ENCODE peak calls at places on chromosome 12, in four cellular contexts. D is RWPE2, N is dorsolateral prefrontal cortex, Z is right atrium auricular region. R is an unnamed sample.

GRCh38 chr12:19196959-19197630 is 67.6 kb downstream of the PLEKHA5 start:
- DNase-seq in Z (no peak), N (no peak), D (no peak), R (no peak)

GRCh38 chr12:91643763-91644162 is 461.1 kb upstream of the DCN start:
- DNase-seq in N (no peak), Z (no peak), D (no peak), R (no peak)

GRCh38 chr12:115700896-115701465 is 576.5 kb downstream of the MED13L start:
- DNase-seq in N (no peak), D (no peak), Z (no peak), R (no peak)

GRCh38 chr12:110718222-110718908 is 24.3 kb downstream of the PPP1CC start:
- DNase-seq in Z (no peak), N (no peak), D (no peak), R (no peak)

GRCh38 chr12:121872546-121873223 is 14.0 kb upstream of the HPD start:
- DNase-seq in Z (peak; percentile 65), D (no peak), N (peak; percentile 87), R (no peak)

GRCh38 chr12:79407671-79408622 is 282.8 kb downstream of the PAWR start:
- DNase-seq in Z (no peak), N (no peak), D (peak; percentile 57), R (no peak)

GRCh38 chr12:38151991-38152700 is 164.4 kb upstream of the ALG10B start:
- DNase-seq in Z (peak; percentile 47), N (no peak), D (no peak), R (no peak)

GRCh38 chr12:111064154-111064553 is 143.8 kb upstream of the MYL2 start:
- DNase-seq in Z (no peak), D (no peak), N (no peak), R (no peak)

GRCh38 chr12:104219361-104219892 is 3.8 kb downstream of the TXNRD1 start:
- DNase-seq in Z (no peak), D (no peak), N (no peak), R (no peak)

GRCh38 chr12:19530631-19531020 is 91.3 kb downstream of the AEBP2 start:
- DNase-seq in N (no peak), Z (no peak), D (no peak), R (no peak)

GRCh38 chr12:111557271-111558106 is 41.6 kb downstream of the ATXN2 start:
- DNase-seq in D (no peak), Z (no peak), N (no peak), R (no peak)

GRCh38 chr12:51395283-51396230 is 4.4 kb upstream of the GALNT6 start:
- DNase-seq in D (no peak), Z (no peak), N (no peak), R (peak; percentile 28)

GRCh38 chr12:110234197-110235154 is 46.6 kb upstream of the ATP2A2 start:
- DNase-seq in D (no peak), Z (no peak), N (no peak), R (no peak)

GRCh38 chr12:12008232-12008850 is 62.4 kb upstream of the BCL2L14 start:
- DNase-seq in D (no peak), N (no peak), Z (no peak), R (no peak)

GRCh38 chr12:49260165-49260564 is 4.7 kb upstream of the TUBA1C start:
- DNase-seq in D (no peak), N (no peak), Z (no peak), R (no peak)

GRCh38 chr12:88628856-88629509 is 48.7 kb upstream of the KITLG start:
- DNase-seq in Z (no peak), N (no peak), D (no peak), R (no peak)

GRCh38 chr12:95440401-95440800 is 33.6 kb upstream of the METAP2 start:
- DNase-seq in Z (no peak), D (no peak), N (no peak), R (no peak)

GRCh38 chr12:57319678-57320469 is 68.9 kb upstream of the STAC3 start:
- DNase-seq in D (no peak), N (no peak), Z (no peak), R (no peak)

GRCh38 chr12:55068416-55069010 is 48.7 kb downstream of the NEUROD4 start:
- DNase-seq in Z (no peak), N (no peak), D (no peak), R (no peak)

GRCh38 chr12:6961695-6962284 is 8.7 kb downstream of the PHB2 start:
- DNase-seq in N (no peak), D (peak; percentile 78), Z (peak; percentile 86), R (no peak)

GRCh38 chr12:97951239-97951638 is 488.6 kb downstream of the RMST start:
- DNase-seq in D (no peak), N (no peak), Z (no peak), R (no peak)

GRCh38 chr12:39503445-39503844 is 60.5 kb upstream of the KIF21A start:
- DNase-seq in Z (no peak), N (no peak), D (no peak), R (no peak)

DNA sequence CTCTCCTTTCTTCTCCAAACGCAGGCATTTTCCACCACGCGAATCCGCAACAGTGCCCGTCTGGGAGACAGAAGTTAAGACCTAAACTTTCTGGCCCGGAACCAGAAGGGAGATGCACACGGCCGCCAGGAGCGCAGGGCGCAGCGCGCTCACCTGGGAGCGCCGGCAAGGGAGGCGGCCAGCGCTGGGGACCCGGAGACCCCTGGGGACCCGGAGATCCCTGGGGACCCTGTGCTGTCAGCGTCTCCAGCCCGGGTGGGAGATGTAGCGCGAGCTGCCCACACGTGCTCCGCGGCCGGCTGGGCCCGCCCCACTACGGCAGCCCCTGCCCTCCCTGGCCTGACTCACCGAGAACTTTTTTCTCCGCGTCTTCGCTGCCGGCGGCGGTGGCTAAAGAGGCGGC is 620 bp downstream of the YBX3 start:
- DNase-seq in D (peak; percentile 32), Z (peak; percentile 63), N (no peak), R (peak; percentile 47)
- TF ChIP-seq CTCF in D (no peak), Z (no peak), N (no peak), R (no peak)

DNA sequence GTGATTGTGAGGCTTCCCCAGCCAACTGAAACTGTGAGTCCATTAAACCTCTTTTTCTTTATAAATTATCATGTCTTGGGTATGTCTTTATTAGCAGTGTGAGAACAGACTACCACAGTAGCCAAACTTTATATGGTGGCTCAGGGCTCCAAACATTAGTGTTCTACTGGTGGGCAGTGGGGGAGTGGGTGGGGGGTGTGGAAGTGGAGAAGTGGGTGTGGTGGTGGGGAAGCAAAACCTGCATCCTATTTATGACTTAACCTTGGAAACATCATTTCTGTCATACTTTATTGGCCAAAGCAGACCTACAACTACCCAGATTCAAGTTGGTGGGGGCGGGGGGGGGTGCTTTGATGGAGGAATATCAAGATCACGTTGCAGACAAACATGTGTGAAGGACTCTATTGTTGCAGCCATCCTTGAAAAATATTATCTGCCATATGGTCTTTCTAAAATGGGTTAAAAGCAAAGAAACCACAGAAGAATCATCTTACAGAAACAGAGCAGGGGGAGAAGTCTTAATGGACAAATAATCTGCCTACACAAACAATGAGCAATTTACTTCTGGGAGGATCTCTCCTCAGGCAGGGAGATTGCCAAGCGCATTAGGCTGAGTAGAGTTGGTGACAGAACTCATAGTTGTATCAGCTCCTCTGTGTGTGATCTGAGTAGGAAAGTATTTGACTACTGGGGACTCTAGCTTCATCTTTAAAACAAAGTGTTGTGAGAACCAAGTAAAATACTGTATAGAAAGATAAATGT is 1.4 kb upstream of the PWP1 start:
- DNase-seq in N (no peak), Z (no peak), D (no peak), R (no peak)
- TF ChIP-seq CTCF in N (no peak), Z (no peak), D (no peak), R (no peak)

GRCh38 chr12:132508248-132508740 is 18.3 kb downstream of the FBRSL1 start:
- DNase-seq in N (no peak), D (no peak), Z (no peak), R (no peak)

GRCh38 chr12:132508860-132509732 is 19.1 kb downstream of the FBRSL1 start:
- DNase-seq in D (no peak), Z (no peak), N (no peak), R (no peak)

GRCh38 chr12:132506730-132507538 is 17.0 kb downstream of the FBRSL1 start:
- DNase-seq in D (no peak), N (peak; percentile 73), Z (peak; percentile 89), R (peak; percentile 68)

GRCh38 chr12:132506328-132506727 is 16.4 kb downstream of the FBRSL1 start:
- DNase-seq in Z (no peak), N (no peak), D (no peak), R (no peak)

GRCh38 chr12:132507656-132508055 is 17.7 kb downstream of the FBRSL1 start:
- DNase-seq in D (no peak), Z (no peak), N (no peak), R (no peak)
- TF ChIP-seq CTCF in D (no peak), Z (no peak), N (no peak), R (no peak)

DNA sequence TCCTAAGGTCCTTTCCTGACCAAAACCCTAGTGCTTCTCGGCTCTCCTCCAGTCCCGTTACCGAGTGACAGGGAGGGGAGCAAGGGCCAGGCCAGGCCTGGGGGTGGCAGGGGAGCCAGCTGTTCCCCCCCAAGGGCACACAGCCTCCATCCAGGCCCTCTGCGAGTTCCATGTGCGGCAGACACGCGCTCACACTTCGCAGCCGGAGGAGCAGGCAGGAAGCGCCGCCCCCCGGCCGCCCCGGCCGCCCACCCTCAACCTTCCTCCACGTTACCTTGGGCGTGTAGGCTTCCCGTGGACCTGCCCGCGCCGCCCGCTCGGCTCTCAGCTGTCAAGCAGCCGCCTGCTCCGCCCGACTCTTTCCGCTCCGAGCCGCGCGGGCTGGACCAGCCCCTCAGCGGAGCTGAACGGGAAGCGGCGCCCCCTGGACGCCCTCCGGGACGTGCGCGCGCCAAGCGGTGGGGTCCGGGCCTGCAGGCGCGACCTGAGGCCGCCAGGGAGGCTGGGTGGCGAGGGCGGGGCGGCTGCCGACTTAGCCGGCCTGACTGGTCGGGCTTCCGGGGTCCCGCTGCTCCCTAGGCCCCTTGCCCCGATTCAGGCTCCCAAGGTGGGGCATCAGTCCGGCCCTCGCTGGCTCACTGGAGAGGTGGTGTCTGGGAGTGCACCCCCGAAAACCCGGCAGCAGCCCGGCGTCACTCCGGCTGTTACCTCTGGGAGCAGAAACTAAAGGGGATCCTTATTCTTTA is at the start of gene CRACR2A:
- DNase-seq in N (no peak), Z (no peak), D (no peak), R (peak; percentile 84)
- TF ChIP-seq CTCF in N (peak; percentile 20), Z (peak; percentile 62), D (peak; percentile 55), R (peak; percentile 74)

R was measured in natural killer cell.